ENCODE peak calls at places on chromosomes 11 and 22, in seven cellular contexts. G is T-cell, Q is NCI-H510A treated with DMSO at 0.1 percent for 48 hours, E is posterior vena cava, V is GM04504, U is brain pericyte, D is HuH-7. C is an unnamed sample.

GRCh38 chr11:8870461-8871282 is 40.3 kb upstream of the AKIP1 start:
- DNase-seq in G (no peak), Q (peak), E (no peak), V (peak), U (no peak), D (peak), C (no peak)

GRCh38 chr11:27757953-27758352 is 57.7 kb upstream of the BDNF start:
- DNase-seq in G (no peak), Q (no peak), E (no peak), V (peak), U (no peak), D (no peak), C (no peak)

GRCh38 chr11:7060828-7061227 is 28.0 kb upstream of the RBMXL2 start:
- DNase-seq in G (no peak), Q (no peak), E (no peak), V (peak), U (no peak), D (no peak), C (no peak)

GRCh38 chr22:43635101-43635500 is 177.0 kb downstream of the EFCAB6 start:
- DNase-seq in G (no peak), Q (no peak), E (no peak), V (no peak), U (no peak), D (no peak), C (no peak)

GRCh38 chr11:118497831-118498230 is 29.4 kb upstream of the TTC36 start:
- DNase-seq in G (no peak), Q (no peak), E (no peak), V (peak), U (no peak), D (no peak), C (no peak)

GRCh38 chr22:46050916-46051614 is 74.1 kb upstream of the WNT7B start:
- DNase-seq in G (no peak), Q (no peak), E (peak), V (no peak), U (no peak), D (no peak), C (no peak)

GRCh38 chr11:72971611-72972010 is 157.4 kb downstream of the ATG16L2 start:
- DNase-seq in G (no peak), Q (no peak), E (no peak), V (no peak), U (no peak), D (no peak), C (no peak)

GRCh38 chr22:43126506-43127165 is 16.1 kb downstream of the BIK start:
- DNase-seq in G (no peak), Q (no peak), E (no peak), V (peak), U (no peak), D (peak), C (no peak)

GRCh38 chr11:125170001-125170405 is 5.5 kb downstream of the PKNOX2 start:
- DNase-seq in G (no peak), Q (no peak), E (no peak), V (no peak), U (no peak), D (no peak), C (no peak)

GRCh38 chr11:73944085-73944484 is 6.7 kb upstream of the DNAJB13 start:
- DNase-seq in G (no peak), Q (no peak), E (no peak), V (no peak), U (no peak), D (no peak), C (no peak)

GRCh38 chr11:92920295-92920694 is 49.2 kb upstream of the MTNR1B start:
- DNase-seq in G (no peak), Q (no peak), E (no peak), V (no peak), U (no peak), D (no peak), C (no peak)

GRCh38 chr11:62137881-62138629 is 14.2 kb downstream of the INCENP start:
- DNase-seq in G (no peak), Q (no peak), E (peak), V (no peak), U (no peak), D (no peak), C (no peak)

GRCh38 chr11:35905901-35906661 is 37.8 kb upstream of the LDLRAD3 start:
- DNase-seq in G (no peak), Q (no peak), E (no peak), V (no peak), U (no peak), D (no peak), C (no peak)

GRCh38 chr11:10657308-10658271 is 36.0 kb downstream of the IRAG1 start:
- DNase-seq in G (no peak), Q (no peak), E (no peak), V (no peak), U (no peak), D (no peak), C (no peak)

GRCh38 chr11:94171693-94172440 is 43.2 kb downstream of the PANX1 start:
- DNase-seq in G (no peak), Q (no peak), E (no peak), V (peak), U (no peak), D (peak), C (no peak)

GRCh38 chr11:65857500-65858353 is at the start of gene CFL1:
- DNase-seq in G (peak), Q (peak), E (peak), V (peak), U (peak), D (peak), C (peak)

GRCh38 chr11:88431675-88432341 is 94.3 kb upstream of the CTSC start:
- DNase-seq in G (no peak), Q (peak), E (no peak), V (no peak), U (no peak), D (no peak), C (no peak)

GRCh38 chr11:46513934-46514342 is 79.9 kb downstream of the AMBRA1 start:
- DNase-seq in G (no peak), Q (peak), E (peak), V (no peak), U (no peak), D (no peak), C (no peak)

GRCh38 chr11:7257744-7258143 is 6.0 kb downstream of the SYT9 start:
- DNase-seq in G (no peak), Q (no peak), E (no peak), V (no peak), U (no peak), D (no peak), C (no peak)

GRCh38 chr11:95242202-95242989 is 11.4 kb upstream of the SESN3 start:
- DNase-seq in G (no peak), Q (no peak), E (no peak), V (no peak), U (no peak), D (no peak), C (no peak)

GRCh38 chr11:71580057-71581003 is 2.3 kb downstream of the KRTAP5-11 start:
- DNase-seq in G (no peak), Q (peak), E (peak), V (peak), U (no peak), D (peak), C (peak)

GRCh38 chr11:131694526-131695424 is 324.4 kb downstream of the NTM start:
- DNase-seq in G (peak), Q (peak), E (peak), V (peak), U (peak), D (peak), C (peak)

GRCh38 chr11:77993902-77994301 is 566 bp downstream of the INTS4 start:
- DNase-seq in G (no peak), Q (no peak), E (no peak), V (no peak), U (no peak), D (no peak), C (no peak)

GRCh38 chr22:46117206-46118199 is 32.8 kb upstream of the PPARA start:
- DNase-seq in G (no peak), Q (no peak), E (no peak), V (no peak), U (no peak), D (no peak), C (no peak)

GRCh38 chr22:37036655-37037377 is 14.7 kb upstream of the KCTD17 start:
- DNase-seq in G (no peak), Q (no peak), E (no peak), V (no peak), U (no peak), D (no peak), C (no peak)

GRCh38 chr22:19802881-19803735 is 42.5 kb downstream of the TBX1 start:
- DNase-seq in G (no peak), Q (no peak), E (peak), V (no peak), U (no peak), D (no peak), C (no peak)

GRCh38 chr11:94790771-94791180 is 22.6 kb downstream of the AMOTL1 start:
- DNase-seq in G (no peak), Q (no peak), E (no peak), V (no peak), U (no peak), D (no peak), C (no peak)

GRCh38 chr22:37140686-37141323 is 8.9 kb downstream of the IL2RB start:
- DNase-seq in G (no peak), Q (no peak), E (no peak), V (no peak), U (no peak), D (no peak), C (no peak)

GRCh38 chr22:45995405-45996101 is 18.6 kb upstream of the WNT7B start:
- DNase-seq in G (no peak), Q (no peak), E (peak), V (no peak), U (no peak), D (no peak), C (no peak)

GRCh38 chr11:123122341-123122740 is 60.4 kb upstream of the HSPA8 start:
- DNase-seq in G (no peak), Q (no peak), E (no peak), V (no peak), U (no peak), D (peak), C (no peak)

GRCh38 chr11:8096575-8096974 is 15.6 kb downstream of the TUB start:
- DNase-seq in G (no peak), Q (no peak), E (no peak), V (no peak), U (no peak), D (no peak), C (no peak)

GRCh38 chr11:20443596-20443995 is 56.1 kb downstream of the PRMT3 start:
- DNase-seq in G (no peak), Q (no peak), E (no peak), V (peak), U (no peak), D (no peak), C (peak)

GRCh38 chr11:20010106-20010860 is 150.0 kb downstream of the DBX1 start:
- DNase-seq in G (no peak), Q (no peak), E (no peak), V (no peak), U (no peak), D (no peak), C (no peak)

GRCh38 chr11:1303196-1303821 is 6.1 kb downstream of the TOLLIP start:
- DNase-seq in G (no peak), Q (no peak), E (peak), V (no peak), U (no peak), D (no peak), C (no peak)

GRCh38 chr11:1486054-1486825 is at the start of gene MOB2:
- DNase-seq in G (no peak), Q (peak), E (peak), V (no peak), U (no peak), D (no peak), C (no peak)

GRCh38 chr11:2515401-2516275 is 70.8 kb downstream of the KCNQ1 start:
- DNase-seq in G (no peak), Q (no peak), E (peak), V (no peak), U (no peak), D (no peak), C (no peak)